ENCODE peak calls at places on chromosome 4, in ten cellular contexts. Z is GM10248; W is amygdala; J is HFFc6; F is activated CD4-positive, alpha-beta memory T cell treated with anti-CD3 and anti-CD28 coated beads, Interleukin-2, amount 10 ng/mL, durations not matched to agents 7 days and 5 days; O is cardiac fibroblast; X is keratinocyte; C is GM19239; M is activated naive CD4-positive, alpha-beta T cell treated with anti-CD3 and anti-CD28 coated beads for 36 hours; V is NCI-H2081 treated with DMSO at 0.1 percent for 48 hours. D is an unnamed sample.

GRCh38 chr4:3420956-3421355 is 20.8 kb upstream of the HGFAC start:
- DNase-seq in F (no peak), Z (no peak), V (no peak), W (no peak), C (no peak), X (no peak), O (no peak), J (no peak), M (no peak), D (no peak)

GRCh38 chr4:102494603-102495002 is 6.6 kb upstream of the NFKB1 start:
- DNase-seq in F (no peak), Z (no peak), M (no peak), O (no peak), C (no peak), J (no peak), X (no peak), W (no peak), V (no peak), D (no peak)

GRCh38 chr4:158170691-158171455 is 2.0 kb downstream of the GASK1B start:
- DNase-seq in V (no peak), F (peak), O (peak), W (no peak), M (peak), Z (peak), J (no peak), C (no peak), X (peak), D (peak)

GRCh38 chr4:2949782-2950125 is 13.5 kb downstream of the NOP14 start:
- DNase-seq in O (no peak), X (no peak), C (no peak), W (no peak), V (no peak), M (no peak), F (no peak), Z (no peak), J (no peak), D (no peak)

GRCh38 chr4:41257257-41257900 is 651 bp downstream of the UCHL1 start:
- DNase-seq in C (no peak), M (peak), J (peak), W (peak), X (no peak), Z (peak), V (peak), F (no peak), O (peak), D (no peak)

GRCh38 chr4:125390126-125390525 is 75.4 kb downstream of the FAT4 start:
- DNase-seq in O (peak), V (no peak), Z (no peak), W (no peak), J (peak), X (no peak), C (no peak), M (no peak), F (no peak), D (no peak)

GRCh38 chr4:35700663-35701062 is 543.7 kb downstream of the ARAP2 start:
- DNase-seq in O (no peak), V (no peak), J (no peak), F (no peak), M (no peak), X (no peak), C (no peak), W (no peak), Z (no peak), D (no peak)

GRCh38 chr4:25253072-25253447 is 19.2 kb downstream of the PI4K2B start:
- DNase-seq in M (no peak), V (no peak), C (no peak), O (peak), W (no peak), J (no peak), Z (no peak), F (no peak), X (no peak), D (no peak)

GRCh38 chr4:137083571-137083970 is 448.7 kb downstream of the PCDH18 start:
- DNase-seq in O (peak), V (no peak), J (peak), X (no peak), Z (no peak), M (no peak), W (no peak), C (no peak), F (no peak), D (no peak)

GRCh38 chr4:189232274-189232673 is 708.4 kb upstream of the FRG1 start:
- DNase-seq in V (no peak), F (no peak), M (no peak), J (no peak), X (no peak), Z (no peak), C (no peak), W (no peak), O (no peak), D (no peak)

GRCh38 chr4:8495803-8496202 is 55.2 kb downstream of the TRMT44 start:
- DNase-seq in V (no peak), M (no peak), F (no peak), O (no peak), C (no peak), J (no peak), Z (no peak), W (no peak), X (no peak), D (no peak)

GRCh38 chr4:99202094-99202493 is 17.0 kb downstream of the ADH6 start:
- DNase-seq in C (no peak), Z (no peak), J (no peak), V (no peak), O (no peak), X (no peak), M (no peak), F (no peak), W (no peak), D (no peak)

GRCh38 chr4:78496021-78496643 is 55.4 kb upstream of the ANXA3 start:
- DNase-seq in Z (no peak), F (no peak), W (no peak), O (peak), V (no peak), C (no peak), M (no peak), X (no peak), J (no peak), D (no peak)

GRCh38 chr4:47468686-47469365 is 5.3 kb upstream of the COMMD8 start:
- DNase-seq in X (no peak), V (no peak), W (no peak), Z (no peak), M (no peak), O (peak), F (no peak), C (no peak), J (peak), D (no peak)

GRCh38 chr4:77193511-77194236 is 36.7 kb downstream of the CCNG2 start:
- DNase-seq in M (peak), V (no peak), W (no peak), C (peak), F (peak), X (no peak), O (no peak), Z (peak), J (no peak), D (peak)

GRCh38 chr4:76611611-76612010 is 176.6 kb downstream of the SHROOM3 start:
- DNase-seq in Z (no peak), J (no peak), M (no peak), F (no peak), V (no peak), O (no peak), C (no peak), W (no peak), X (no peak), D (no peak)

GRCh38 chr4:181301735-181302380 is 941.3 kb upstream of the TENM3 start:
- DNase-seq in X (no peak), M (peak), F (no peak), O (peak), W (no peak), C (peak), J (no peak), Z (no peak), V (peak), D (no peak)

GRCh38 chr4:44716597-44716996 is 9.8 kb downstream of the GNPDA2 start:
- DNase-seq in J (no peak), M (no peak), V (no peak), W (no peak), X (no peak), O (no peak), Z (no peak), F (no peak), C (no peak), D (no peak)

GRCh38 chr4:108272046-108272445 is 103.3 kb upstream of the LEF1 start:
- DNase-seq in Z (no peak), V (no peak), X (no peak), O (no peak), W (no peak), J (no peak), M (no peak), F (no peak), C (no peak), D (no peak)

GRCh38 chr4:41873380-41874295 is 61.6 kb upstream of the TMEM33 start:
- DNase-seq in X (no peak), J (no peak), C (no peak), M (no peak), W (no peak), F (no peak), V (no peak), Z (no peak), O (no peak), D (no peak)

GRCh38 chr4:109994415-109994827 is 81.7 kb downstream of the EGF start:
- DNase-seq in X (no peak), V (no peak), J (no peak), W (no peak), O (no peak), C (peak), Z (peak), F (no peak), M (no peak), D (no peak)

GRCh38 chr4:142322996-142323395 is 523.1 kb downstream of the INPP4B start:
- DNase-seq in O (no peak), W (no peak), C (no peak), X (no peak), V (no peak), F (no peak), M (no peak), Z (no peak), J (no peak), D (no peak)

GRCh38 chr4:38150021-38150671 is 189.9 kb downstream of the PTTG2 start:
- DNase-seq in X (no peak), C (no peak), Z (no peak), J (peak), O (peak), V (no peak), M (no peak), W (no peak), F (no peak), D (no peak)

GRCh38 chr4:23602720-23603119 is 287.1 kb downstream of the PPARGC1A start:
- DNase-seq in V (no peak), W (no peak), F (no peak), M (no peak), O (no peak), Z (no peak), X (no peak), C (no peak), J (no peak), D (no peak)

D was measured in uterus.